ENCODE peak calls at places on chromosomes 7 and 10, in eight cellular contexts. K is H9; L is effector memory CD8-positive, alpha-beta T cell; H is omental fat pad; F is T1000; S is activated naive CD8-positive, alpha-beta T cell treated with anti-CD3 and anti-CD28 coated beads for 36 hours; P is AG10803; A is kidney glomerular epithelial cell. X is an unnamed sample.

GRCh38 chr7:98826811-98827231 is 43.0 kb downstream of the TMEM130 start:
- DNase-seq in K (peak), H (no peak), P (peak), F (no peak), A (no peak), S (no peak), L (no peak), X (no peak)

GRCh38 chr10:11685787-11686218 is 56.4 kb upstream of the ECHDC3 start:
- DNase-seq in S (peak), L (no peak), H (no peak), A (peak), K (no peak), P (peak), F (no peak), X (no peak)

GRCh38 chr10:30694492-30695228 is 65.1 kb upstream of the LYZL2 start:
- DNase-seq in H (no peak), P (no peak), S (no peak), L (no peak), K (no peak), F (no peak), A (no peak), X (no peak)

GRCh38 chr10:69319911-69320316 is 41.6 kb downstream of the HK1 start:
- DNase-seq in S (no peak), A (no peak), P (no peak), L (no peak), K (no peak), F (no peak), H (no peak), X (no peak)

GRCh38 chr10:28991326-28991725 is 297.5 kb upstream of the LYZL1 start:
- DNase-seq in F (no peak), A (peak), P (peak), S (no peak), L (no peak), H (no peak), K (no peak), X (no peak)

GRCh38 chr10:97230146-97230545 is 44.4 kb upstream of the SLIT1 start:
- DNase-seq in H (no peak), S (no peak), A (no peak), F (no peak), P (peak), K (no peak), L (no peak), X (no peak)

GRCh38 chr7:37259381-37259821 is 189.3 kb downstream of the ELMO1 start:
- DNase-seq in L (no peak), F (no peak), H (no peak), P (no peak), K (no peak), A (no peak), S (no peak), X (no peak)

GRCh38 chr10:72730462-72730861 is 38.5 kb downstream of the MCU start:
- DNase-seq in H (no peak), K (no peak), L (no peak), P (peak), S (no peak), A (no peak), F (no peak), X (no peak)

GRCh38 chr10:24041030-24041429 is 167.9 kb upstream of the KIAA1217 start:
- DNase-seq in F (no peak), H (no peak), L (no peak), A (peak), K (no peak), P (no peak), S (no peak), X (no peak)

GRCh38 chr10:60170250-60170649 is 219.4 kb downstream of the ANK3 start:
- DNase-seq in A (no peak), L (no peak), H (no peak), P (no peak), F (no peak), K (no peak), S (no peak), X (peak)

GRCh38 chr10:59692113-59692512 is 17.5 kb downstream of the SLC16A9 start:
- DNase-seq in A (no peak), L (no peak), P (no peak), F (no peak), H (no peak), S (no peak), K (no peak), X (no peak)

GRCh38 chr7:10799475-10799874 is 174.2 kb upstream of the PHF14 start:
- DNase-seq in F (no peak), L (no peak), A (no peak), K (no peak), S (no peak), H (no peak), P (no peak), X (no peak)

GRCh38 chr7:155670521-155670920 is 26.1 kb downstream of the RBM33 start:
- DNase-seq in L (no peak), S (no peak), A (no peak), K (no peak), H (no peak), P (no peak), F (no peak), X (no peak)

GRCh38 chr10:112949128-112949823 is 771 bp upstream of the TCF7L2 start:
- DNase-seq in A (peak), L (no peak), K (no peak), P (no peak), F (no peak), S (no peak), H (no peak), X (no peak)

GRCh38 chr7:27091125-27091524 is 4.7 kb downstream of the HOXA1 start:
- DNase-seq in S (no peak), F (no peak), H (no peak), P (no peak), A (no peak), L (no peak), K (no peak), X (no peak)

GRCh38 chr7:125424721-125425120 is 495.1 kb upstream of the POT1 start:
- DNase-seq in K (no peak), P (no peak), H (no peak), A (no peak), F (no peak), L (no peak), S (no peak), X (no peak)

GRCh38 chr7:43572516-43573049 is 10.3 kb upstream of the STK17A start:
- DNase-seq in S (no peak), A (peak), L (no peak), K (no peak), F (peak), H (no peak), P (peak), X (peak)

GRCh38 chr10:62996925-62997324 is 136.2 kb upstream of the NRBF2 start:
- DNase-seq in A (no peak), L (no peak), P (no peak), K (no peak), H (no peak), S (no peak), F (no peak), X (no peak)

GRCh38 chr7:85125679-85126078 is 61.2 kb downstream of the SEMA3D start:
- DNase-seq in K (no peak), S (no peak), F (no peak), L (no peak), A (no peak), P (peak), H (no peak), X (no peak)

GRCh38 chr7:133054167-133054840 is 27.6 kb downstream of the CHCHD3 start:
- DNase-seq in L (no peak), F (no peak), S (no peak), H (no peak), K (no peak), A (no peak), P (peak), X (no peak)

GRCh38 chr7:7276151-7276550 is 93.8 kb downstream of the C1GALT1 start:
- DNase-seq in F (no peak), A (no peak), S (no peak), L (no peak), K (no peak), P (no peak), H (no peak), X (no peak)

GRCh38 chr7:78141533-78142281 is 343.1 kb downstream of the PHTF2 start:
- DNase-seq in H (no peak), P (peak), A (no peak), F (no peak), S (no peak), L (no peak), K (no peak), X (no peak)

X was measured in NCI-H460.